ENCODE peak calls at places on chromosomes 13 and 19, in eight cellular contexts. One of them, this sample, is unnamed.

GRCh38 chr19:57161985-57162544 is 5.2 kb downstream of the DUXA start:
- DNase-seq in heart left ventricle: no peak
- DNase-seq in CD4-positive, alpha-beta T cell: no peak
- DNase-seq in ureter: no peak
- DNase-seq in AG04450: no peak
- DNase-seq in GM04504: no peak
- DNase-seq in T-helper 1 cell: no peak
- DNase-seq in nephron progenitor cell: no peak
- DNase-seq in this sample: no peak

GRCh38 chr19:39546599-39546998 is 6.6 kb upstream of the EID2 start:
- DNase-seq in GM04504: no peak
- DNase-seq in nephron progenitor cell: no peak
- DNase-seq in T-helper 1 cell: no peak
- DNase-seq in heart left ventricle: no peak
- DNase-seq in CD4-positive, alpha-beta T cell: no peak
- DNase-seq in ureter: no peak
- DNase-seq in AG04450: no peak
- DNase-seq in this sample: no peak

GRCh38 chr13:103386341-103386740 is 320.1 kb upstream of the SLC10A2 start:
- DNase-seq in T-helper 1 cell: no peak
- DNase-seq in heart left ventricle: peak; percentile 29
- DNase-seq in ureter: no peak
- DNase-seq in AG04450: no peak
- DNase-seq in nephron progenitor cell: no peak
- DNase-seq in CD4-positive, alpha-beta T cell: no peak
- DNase-seq in GM04504: no peak
- DNase-seq in this sample: no peak

GRCh38 chr19:24029941-24030636 is 56.9 kb upstream of the ZNF254 start:
- DNase-seq in CD4-positive, alpha-beta T cell: no peak
- DNase-seq in heart left ventricle: no peak
- DNase-seq in GM04504: no peak
- DNase-seq in AG04450: no peak
- DNase-seq in T-helper 1 cell: no peak
- DNase-seq in ureter: no peak
- DNase-seq in nephron progenitor cell: no peak
- DNase-seq in this sample: no peak

GRCh38 chr13:80524447-80525215 is 183.7 kb upstream of the SPRY2 start:
- DNase-seq in GM04504: no peak
- DNase-seq in T-helper 1 cell: no peak
- DNase-seq in heart left ventricle: no peak
- DNase-seq in nephron progenitor cell: no peak
- DNase-seq in CD4-positive, alpha-beta T cell: no peak
- DNase-seq in ureter: no peak
- DNase-seq in AG04450: no peak
- DNase-seq in this sample: no peak

GRCh38 chr19:40282920-40283319 is 2.2 kb downstream of the AKT2 start:
- DNase-seq in AG04450: no peak
- DNase-seq in ureter: no peak
- DNase-seq in heart left ventricle: no peak
- DNase-seq in nephron progenitor cell: no peak
- DNase-seq in T-helper 1 cell: no peak
- DNase-seq in GM04504: peak; percentile 31
- DNase-seq in CD4-positive, alpha-beta T cell: no peak
- DNase-seq in this sample: peak; percentile 31

GRCh38 chr13:93847162-93847561 is 620.6 kb downstream of the GPC6 start:
- DNase-seq in CD4-positive, alpha-beta T cell: no peak
- DNase-seq in AG04450: peak; percentile 42
- DNase-seq in T-helper 1 cell: no peak
- DNase-seq in ureter: no peak
- DNase-seq in GM04504: peak; percentile 24
- DNase-seq in nephron progenitor cell: no peak
- DNase-seq in heart left ventricle: no peak
- DNase-seq in this sample: peak; percentile 16

GRCh38 chr19:49150106-49150943 is 4.9 kb downstream of the HRC start:
- DNase-seq in nephron progenitor cell: peak; percentile 93
- DNase-seq in ureter: peak; percentile 89
- DNase-seq in T-helper 1 cell: peak; percentile 29
- DNase-seq in CD4-positive, alpha-beta T cell: no peak
- DNase-seq in AG04450: no peak
- DNase-seq in heart left ventricle: peak; percentile 90
- DNase-seq in GM04504: peak; percentile 46
- DNase-seq in this sample: no peak

GRCh38 chr13:91661692-91662490 is 263.5 kb downstream of the GPC5 start:
- DNase-seq in heart left ventricle: no peak
- DNase-seq in nephron progenitor cell: no peak
- DNase-seq in T-helper 1 cell: no peak
- DNase-seq in ureter: no peak
- DNase-seq in CD4-positive, alpha-beta T cell: no peak
- DNase-seq in GM04504: no peak
- DNase-seq in AG04450: no peak
- DNase-seq in this sample: no peak

GRCh38 chr13:105047676-105048295 is 1487.7 kb downstream of the EFNB2 start:
- DNase-seq in CD4-positive, alpha-beta T cell: no peak
- DNase-seq in ureter: no peak
- DNase-seq in GM04504: no peak
- DNase-seq in AG04450: no peak
- DNase-seq in nephron progenitor cell: no peak
- DNase-seq in T-helper 1 cell: no peak
- DNase-seq in heart left ventricle: no peak
- DNase-seq in this sample: no peak

GRCh38 chr13:32496574-32497160 is 41.9 kb downstream of the N4BP2L2 start:
- DNase-seq in nephron progenitor cell: no peak
- DNase-seq in ureter: no peak
- DNase-seq in T-helper 1 cell: no peak
- DNase-seq in GM04504: no peak
- DNase-seq in heart left ventricle: no peak
- DNase-seq in CD4-positive, alpha-beta T cell: no peak
- DNase-seq in AG04450: no peak
- DNase-seq in this sample: no peak

GRCh38 chr13:32938907-32939306 is 77.3 kb upstream of the KL start:
- DNase-seq in AG04450: no peak
- DNase-seq in nephron progenitor cell: no peak
- DNase-seq in CD4-positive, alpha-beta T cell: no peak
- DNase-seq in heart left ventricle: no peak
- DNase-seq in T-helper 1 cell: no peak
- DNase-seq in GM04504: peak; percentile 24
- DNase-seq in ureter: no peak
- DNase-seq in this sample: no peak

GRCh38 chr19:16668176-16668575 is 7.2 kb downstream of the TMEM38A start:
- DNase-seq in AG04450: no peak
- DNase-seq in nephron progenitor cell: no peak
- DNase-seq in GM04504: no peak
- DNase-seq in ureter: no peak
- DNase-seq in CD4-positive, alpha-beta T cell: no peak
- DNase-seq in heart left ventricle: no peak
- DNase-seq in T-helper 1 cell: no peak
- DNase-seq in this sample: no peak

GRCh38 chr19:43224855-43225253 is 19.4 kb upstream of the PSG4 start:
- DNase-seq in T-helper 1 cell: no peak
- DNase-seq in nephron progenitor cell: no peak
- DNase-seq in CD4-positive, alpha-beta T cell: no peak
- DNase-seq in ureter: no peak
- DNase-seq in heart left ventricle: no peak
- DNase-seq in GM04504: no peak
- DNase-seq in AG04450: no peak
- DNase-seq in this sample: no peak

GRCh38 chr13:45678282-45678681 is 23.8 kb upstream of the CBY2 start:
- DNase-seq in GM04504: no peak
- DNase-seq in heart left ventricle: no peak
- DNase-seq in ureter: no peak
- DNase-seq in T-helper 1 cell: no peak
- DNase-seq in AG04450: no peak
- DNase-seq in CD4-positive, alpha-beta T cell: no peak
- DNase-seq in nephron progenitor cell: no peak
- DNase-seq in this sample: no peak

GRCh38 chr19:1393841-1394240 is 7.5 kb downstream of the GAMT start:
- DNase-seq in T-helper 1 cell: no peak
- DNase-seq in AG04450: no peak
- DNase-seq in heart left ventricle: no peak
- DNase-seq in nephron progenitor cell: no peak
- DNase-seq in CD4-positive, alpha-beta T cell: no peak
- DNase-seq in ureter: no peak
- DNase-seq in GM04504: no peak
- DNase-seq in this sample: no peak

GRCh38 chr13:99749627-99750026 is 221.9 kb downstream of the ZIC5 start:
- DNase-seq in nephron progenitor cell: no peak
- DNase-seq in CD4-positive, alpha-beta T cell: no peak
- DNase-seq in GM04504: no peak
- DNase-seq in heart left ventricle: no peak
- DNase-seq in T-helper 1 cell: no peak
- DNase-seq in ureter: no peak
- DNase-seq in AG04450: no peak
- DNase-seq in this sample: no peak

GRCh38 chr13:100514788-100515409 is 73.7 kb downstream of the GGACT start:
- DNase-seq in CD4-positive, alpha-beta T cell: peak; percentile 61
- DNase-seq in T-helper 1 cell: peak; percentile 60
- DNase-seq in ureter: peak; percentile 76
- DNase-seq in nephron progenitor cell: peak; percentile 85
- DNase-seq in AG04450: peak; percentile 42
- DNase-seq in GM04504: peak; percentile 44
- DNase-seq in heart left ventricle: peak; percentile 81
- DNase-seq in this sample: no peak

GRCh38 chr13:35566340-35566739 is 89.9 kb upstream of the MAB21L1 start:
- DNase-seq in GM04504: no peak
- DNase-seq in CD4-positive, alpha-beta T cell: no peak
- DNase-seq in nephron progenitor cell: no peak
- DNase-seq in T-helper 1 cell: no peak
- DNase-seq in ureter: no peak
- DNase-seq in heart left ventricle: no peak
- DNase-seq in AG04450: no peak
- DNase-seq in this sample: no peak

GRCh38 chr19:29371766-29372415 is 153.9 kb upstream of the VSTM2B start:
- DNase-seq in CD4-positive, alpha-beta T cell: no peak
- DNase-seq in AG04450: no peak
- DNase-seq in heart left ventricle: no peak
- DNase-seq in nephron progenitor cell: no peak
- DNase-seq in ureter: no peak
- DNase-seq in GM04504: no peak
- DNase-seq in T-helper 1 cell: no peak
- DNase-seq in this sample: no peak

GRCh38 chr13:45623516-45624090 is 8.1 kb upstream of the ERICH6B start:
- DNase-seq in CD4-positive, alpha-beta T cell: no peak
- DNase-seq in T-helper 1 cell: no peak
- DNase-seq in ureter: no peak
- DNase-seq in GM04504: no peak
- DNase-seq in nephron progenitor cell: no peak
- DNase-seq in AG04450: no peak
- DNase-seq in heart left ventricle: no peak
- DNase-seq in this sample: no peak

GRCh38 chr19:611506-611869 is 21.8 kb downstream of the HCN2 start:
- DNase-seq in nephron progenitor cell: no peak
- DNase-seq in heart left ventricle: no peak
- DNase-seq in AG04450: peak; percentile 76
- DNase-seq in CD4-positive, alpha-beta T cell: peak; percentile 26
- DNase-seq in GM04504: peak; percentile 70
- DNase-seq in T-helper 1 cell: peak; percentile 27
- DNase-seq in ureter: no peak
- DNase-seq in this sample: peak; percentile 93

GRCh38 chr19:41795031-41795461 is 1.3 kb upstream of the CEACAM3 start:
- DNase-seq in nephron progenitor cell: peak; percentile 53
- DNase-seq in GM04504: no peak
- DNase-seq in CD4-positive, alpha-beta T cell: peak; percentile 59
- DNase-seq in ureter: no peak
- DNase-seq in T-helper 1 cell: peak; percentile 27
- DNase-seq in heart left ventricle: no peak
- DNase-seq in AG04450: no peak
- DNase-seq in this sample: no peak

GRCh38 chr19:51010066-51010795 is 8.8 kb upstream of the KLK8 start:
- DNase-seq in T-helper 1 cell: no peak
- DNase-seq in ureter: no peak
- DNase-seq in CD4-positive, alpha-beta T cell: no peak
- DNase-seq in heart left ventricle: no peak
- DNase-seq in GM04504: no peak
- DNase-seq in nephron progenitor cell: no peak
- DNase-seq in AG04450: no peak
- DNase-seq in this sample: no peak

GRCh38 chr13:74136089-74136658 is 2.0 kb upstream of the KLF12 start:
- DNase-seq in nephron progenitor cell: peak; percentile 53
- DNase-seq in T-helper 1 cell: peak; percentile 29
- DNase-seq in ureter: no peak
- DNase-seq in AG04450: no peak
- DNase-seq in CD4-positive, alpha-beta T cell: peak; percentile 12
- DNase-seq in heart left ventricle: peak; percentile 25
- DNase-seq in GM04504: peak; percentile 32
- DNase-seq in this sample: no peak

GRCh38 chr13:77002590-77003190 is 10.8 kb downstream of the CLN5 start:
- DNase-seq in AG04450: no peak
- DNase-seq in CD4-positive, alpha-beta T cell: no peak
- DNase-seq in heart left ventricle: no peak
- DNase-seq in T-helper 1 cell: no peak
- DNase-seq in ureter: no peak
- DNase-seq in nephron progenitor cell: no peak
- DNase-seq in GM04504: no peak
- DNase-seq in this sample: no peak

GRCh38 chr13:32811297-32811800 is 204.9 kb upstream of the KL start:
- DNase-seq in heart left ventricle: no peak
- DNase-seq in CD4-positive, alpha-beta T cell: no peak
- DNase-seq in T-helper 1 cell: no peak
- DNase-seq in ureter: no peak
- DNase-seq in AG04450: no peak
- DNase-seq in GM04504: peak; percentile 32
- DNase-seq in nephron progenitor cell: peak; percentile 26
- DNase-seq in this sample: peak; percentile 30

GRCh38 chr13:40190656-40191100 is 475.8 kb downstream of the FOXO1 start:
- DNase-seq in CD4-positive, alpha-beta T cell: peak; percentile 58
- DNase-seq in T-helper 1 cell: peak; percentile 56
- DNase-seq in GM04504: peak; percentile 20
- DNase-seq in AG04450: no peak
- DNase-seq in ureter: peak; percentile 73
- DNase-seq in heart left ventricle: peak; percentile 45
- DNase-seq in nephron progenitor cell: no peak
- DNase-seq in this sample: peak; percentile 29

GRCh38 chr19:7395793-7396192 is 47.1 kb downstream of the ARHGEF18 start:
- DNase-seq in T-helper 1 cell: no peak
- DNase-seq in GM04504: no peak
- DNase-seq in ureter: no peak
- DNase-seq in CD4-positive, alpha-beta T cell: no peak
- DNase-seq in nephron progenitor cell: no peak
- DNase-seq in heart left ventricle: no peak
- DNase-seq in AG04450: no peak
- DNase-seq in this sample: no peak

GRCh38 chr13:38417727-38418126 is 68.1 kb downstream of the UFM1 start:
- DNase-seq in AG04450: no peak
- DNase-seq in CD4-positive, alpha-beta T cell: no peak
- DNase-seq in nephron progenitor cell: no peak
- DNase-seq in ureter: no peak
- DNase-seq in heart left ventricle: no peak
- DNase-seq in T-helper 1 cell: no peak
- DNase-seq in GM04504: no peak
- DNase-seq in this sample: no peak

GRCh38 chr19:3443840-3444694 is 36.3 kb downstream of the SMIM24 start:
- DNase-seq in CD4-positive, alpha-beta T cell: no peak
- DNase-seq in T-helper 1 cell: no peak
- DNase-seq in nephron progenitor cell: peak; percentile 72
- DNase-seq in AG04450: no peak
- DNase-seq in GM04504: no peak
- DNase-seq in heart left ventricle: peak; percentile 81
- DNase-seq in ureter: no peak
- DNase-seq in this sample: no peak

GRCh38 chr19:35742121-35742724 is at the start of gene IGFLR1:
- DNase-seq in heart left ventricle: peak; percentile 56
- DNase-seq in AG04450: no peak
- DNase-seq in CD4-positive, alpha-beta T cell: peak; percentile 49
- DNase-seq in GM04504: no peak
- DNase-seq in nephron progenitor cell: no peak
- DNase-seq in ureter: no peak
- DNase-seq in T-helper 1 cell: peak; percentile 39
- DNase-seq in this sample: no peak

GRCh38 chr13:72253754-72254153 is 386.8 kb upstream of the DACH1 start:
- DNase-seq in GM04504: no peak
- DNase-seq in nephron progenitor cell: no peak
- DNase-seq in heart left ventricle: no peak
- DNase-seq in CD4-positive, alpha-beta T cell: no peak
- DNase-seq in T-helper 1 cell: no peak
- DNase-seq in ureter: no peak
- DNase-seq in AG04450: no peak
- DNase-seq in this sample: no peak

GRCh38 chr13:66558511-66558910 is 671.6 kb downstream of the PCDH9 start:
- DNase-seq in AG04450: no peak
- DNase-seq in GM04504: no peak
- DNase-seq in CD4-positive, alpha-beta T cell: no peak
- DNase-seq in heart left ventricle: no peak
- DNase-seq in nephron progenitor cell: no peak
- DNase-seq in ureter: no peak
- DNase-seq in T-helper 1 cell: no peak
- DNase-seq in this sample: no peak

This sample was measured in BJ.